ENCODE peak calls at places on chromosomes 1 and 21, in nine cellular contexts. One of them, this sample, is unnamed.

GRCh38 chr1:110872745-110873435 is at the start of gene CD53:
- DNase-seq in stimulated activated CD4-positive, alpha-beta T cell treated with anti-CD3 and anti-CD28 coated beads, TNF-alpha, amount 100 ng/mL, for 1 hour: peak
- DNase-seq in breast epithelium: no peak
- DNase-seq in ELR: no peak
- DNase-seq in naive thymus-derived CD8-positive, alpha-beta T cell: peak
- DNase-seq in H7: no peak
- DNase-seq in Right ventricle myocardium inferior: no peak
- DNase-seq in NCI-H1092: no peak
- DNase-seq in A172: no peak
- DNase-seq in this sample: peak

GRCh38 chr1:210597555-210598134 is 268.9 kb downstream of the HHAT start:
- DNase-seq in stimulated activated CD4-positive, alpha-beta T cell treated with anti-CD3 and anti-CD28 coated beads, TNF-alpha, amount 100 ng/mL, for 1 hour: no peak
- DNase-seq in breast epithelium: no peak
- DNase-seq in ELR: peak
- DNase-seq in naive thymus-derived CD8-positive, alpha-beta T cell: no peak
- DNase-seq in H7: no peak
- DNase-seq in Right ventricle myocardium inferior: no peak
- DNase-seq in NCI-H1092: no peak
- DNase-seq in A172: peak
- DNase-seq in this sample: no peak

GRCh38 chr1:86441581-86441980 is 17.6 kb downstream of the CLCA2 start:
- DNase-seq in stimulated activated CD4-positive, alpha-beta T cell treated with anti-CD3 and anti-CD28 coated beads, TNF-alpha, amount 100 ng/mL, for 1 hour: no peak
- DNase-seq in breast epithelium: no peak
- DNase-seq in ELR: no peak
- DNase-seq in naive thymus-derived CD8-positive, alpha-beta T cell: peak
- DNase-seq in H7: no peak
- DNase-seq in Right ventricle myocardium inferior: no peak
- DNase-seq in NCI-H1092: no peak
- DNase-seq in A172: no peak
- DNase-seq in this sample: no peak

GRCh38 chr1:98839840-98840239 is 164.8 kb downstream of the PLPPR5 start:
- DNase-seq in stimulated activated CD4-positive, alpha-beta T cell treated with anti-CD3 and anti-CD28 coated beads, TNF-alpha, amount 100 ng/mL, for 1 hour: no peak
- DNase-seq in breast epithelium: no peak
- DNase-seq in ELR: peak
- DNase-seq in naive thymus-derived CD8-positive, alpha-beta T cell: no peak
- DNase-seq in H7: no peak
- DNase-seq in Right ventricle myocardium inferior: no peak
- DNase-seq in NCI-H1092: no peak
- DNase-seq in A172: no peak
- DNase-seq in this sample: no peak

GRCh38 chr1:211036701-211037494 is 97.0 kb downstream of the KCNH1 start:
- DNase-seq in stimulated activated CD4-positive, alpha-beta T cell treated with anti-CD3 and anti-CD28 coated beads, TNF-alpha, amount 100 ng/mL, for 1 hour: no peak
- DNase-seq in breast epithelium: no peak
- DNase-seq in ELR: peak
- DNase-seq in naive thymus-derived CD8-positive, alpha-beta T cell: no peak
- DNase-seq in H7: no peak
- DNase-seq in Right ventricle myocardium inferior: no peak
- DNase-seq in NCI-H1092: no peak
- DNase-seq in A172: peak
- DNase-seq in this sample: no peak

GRCh38 chr1:237255071-237255470 is 213.1 kb downstream of the RYR2 start:
- DNase-seq in stimulated activated CD4-positive, alpha-beta T cell treated with anti-CD3 and anti-CD28 coated beads, TNF-alpha, amount 100 ng/mL, for 1 hour: no peak
- DNase-seq in breast epithelium: no peak
- DNase-seq in ELR: no peak
- DNase-seq in naive thymus-derived CD8-positive, alpha-beta T cell: no peak
- DNase-seq in H7: no peak
- DNase-seq in Right ventricle myocardium inferior: no peak
- DNase-seq in NCI-H1092: no peak
- DNase-seq in A172: no peak
- DNase-seq in this sample: no peak

GRCh38 chr1:213082778-213083445 is 31.9 kb downstream of the RPS6KC1 start:
- DNase-seq in stimulated activated CD4-positive, alpha-beta T cell treated with anti-CD3 and anti-CD28 coated beads, TNF-alpha, amount 100 ng/mL, for 1 hour: no peak
- DNase-seq in breast epithelium: no peak
- DNase-seq in ELR: no peak
- DNase-seq in naive thymus-derived CD8-positive, alpha-beta T cell: no peak
- DNase-seq in H7: no peak
- DNase-seq in Right ventricle myocardium inferior: no peak
- DNase-seq in NCI-H1092: no peak
- DNase-seq in A172: peak
- DNase-seq in this sample: no peak

GRCh38 chr21:44024895-44025353 is 12.8 kb downstream of the TRAPPC10 start:
- DNase-seq in stimulated activated CD4-positive, alpha-beta T cell treated with anti-CD3 and anti-CD28 coated beads, TNF-alpha, amount 100 ng/mL, for 1 hour: no peak
- DNase-seq in breast epithelium: peak
- DNase-seq in ELR: peak
- DNase-seq in naive thymus-derived CD8-positive, alpha-beta T cell: no peak
- DNase-seq in H7: peak
- DNase-seq in Right ventricle myocardium inferior: peak
- DNase-seq in NCI-H1092: no peak
- DNase-seq in A172: peak
- DNase-seq in this sample: no peak

GRCh38 chr1:207397525-207397926 is 56.6 kb upstream of the CR2 start:
- DNase-seq in stimulated activated CD4-positive, alpha-beta T cell treated with anti-CD3 and anti-CD28 coated beads, TNF-alpha, amount 100 ng/mL, for 1 hour: no peak
- DNase-seq in breast epithelium: no peak
- DNase-seq in ELR: peak
- DNase-seq in naive thymus-derived CD8-positive, alpha-beta T cell: no peak
- DNase-seq in H7: peak
- DNase-seq in Right ventricle myocardium inferior: no peak
- DNase-seq in NCI-H1092: no peak
- DNase-seq in A172: peak
- DNase-seq in this sample: no peak

GRCh38 chr1:33008051-33008914 is 28.4 kb downstream of the AK2 start:
- DNase-seq in stimulated activated CD4-positive, alpha-beta T cell treated with anti-CD3 and anti-CD28 coated beads, TNF-alpha, amount 100 ng/mL, for 1 hour: no peak
- DNase-seq in breast epithelium: peak
- DNase-seq in ELR: no peak
- DNase-seq in naive thymus-derived CD8-positive, alpha-beta T cell: no peak
- DNase-seq in H7: no peak
- DNase-seq in Right ventricle myocardium inferior: no peak
- DNase-seq in NCI-H1092: no peak
- DNase-seq in A172: no peak
- DNase-seq in this sample: no peak

GRCh38 chr1:36731226-36732037 is 248.7 kb upstream of the CSF3R start:
- DNase-seq in stimulated activated CD4-positive, alpha-beta T cell treated with anti-CD3 and anti-CD28 coated beads, TNF-alpha, amount 100 ng/mL, for 1 hour: no peak
- DNase-seq in breast epithelium: no peak
- DNase-seq in ELR: no peak
- DNase-seq in naive thymus-derived CD8-positive, alpha-beta T cell: no peak
- DNase-seq in H7: no peak
- DNase-seq in Right ventricle myocardium inferior: no peak
- DNase-seq in NCI-H1092: no peak
- DNase-seq in A172: no peak
- DNase-seq in this sample: no peak

GRCh38 chr1:66271904-66272254 is 262.1 kb upstream of the SGIP1 start:
- DNase-seq in stimulated activated CD4-positive, alpha-beta T cell treated with anti-CD3 and anti-CD28 coated beads, TNF-alpha, amount 100 ng/mL, for 1 hour: no peak
- DNase-seq in breast epithelium: no peak
- DNase-seq in ELR: peak
- DNase-seq in naive thymus-derived CD8-positive, alpha-beta T cell: no peak
- DNase-seq in H7: no peak
- DNase-seq in Right ventricle myocardium inferior: peak
- DNase-seq in NCI-H1092: no peak
- DNase-seq in A172: peak
- DNase-seq in this sample: no peak

GRCh38 chr1:91511386-91511785 is 10.7 kb downstream of the CDC7 start:
- DNase-seq in stimulated activated CD4-positive, alpha-beta T cell treated with anti-CD3 and anti-CD28 coated beads, TNF-alpha, amount 100 ng/mL, for 1 hour: no peak
- DNase-seq in breast epithelium: no peak
- DNase-seq in ELR: peak
- DNase-seq in naive thymus-derived CD8-positive, alpha-beta T cell: no peak
- DNase-seq in H7: no peak
- DNase-seq in Right ventricle myocardium inferior: no peak
- DNase-seq in NCI-H1092: no peak
- DNase-seq in A172: no peak
- DNase-seq in this sample: no peak

GRCh38 chr1:18947570-18947969 is 8.9 kb downstream of the IFFO2 start:
- DNase-seq in stimulated activated CD4-positive, alpha-beta T cell treated with anti-CD3 and anti-CD28 coated beads, TNF-alpha, amount 100 ng/mL, for 1 hour: no peak
- DNase-seq in breast epithelium: no peak
- DNase-seq in ELR: no peak
- DNase-seq in naive thymus-derived CD8-positive, alpha-beta T cell: peak
- DNase-seq in H7: peak
- DNase-seq in Right ventricle myocardium inferior: no peak
- DNase-seq in NCI-H1092: no peak
- DNase-seq in A172: no peak
- DNase-seq in this sample: no peak